ENCODE peak calls at places on chromosomes 4 and X, in eight cellular contexts. E is endodermal cell; Y is effector memory CD4-positive, alpha-beta T cell; H is astrocyte; A is heart right ventricle; I is H1; F is ascending aorta; G is upper lobe of right lung. K is an unnamed sample. For H3K4me1 and H3K36me3, the result is how much of the 10 kb centered on the place peaks cover.

GRCh38 chr4:3458371-3458770 is 4.7 kb upstream of the DOK7 start:
- DNase-seq in F (no peak), G (no peak), E (no peak), A (no peak), H (no peak), Y (no peak), I (no peak), K (no peak)

GRCh38 chr4:10115657-10116624 is 658 bp downstream of the WDR1 start:
- DNase-seq in I (no peak), E (peak), Y (peak), A (no peak), G (peak), H (no peak), F (no peak), K (no peak)

GRCh38 chr4:20652226-20652836 is 47.9 kb upstream of the PACRGL start:
- DNase-seq in E (no peak), Y (no peak), H (no peak), G (no peak), F (no peak), A (no peak), I (no peak), K (no peak)

GRCh38 chr4:26568446-26568994 is 15.4 kb upstream of the TBC1D19 start:
- DNase-seq in I (no peak), F (no peak), H (peak), A (no peak), E (no peak), Y (no peak), G (no peak), K (no peak)

GRCh38 chr4:165175879-165176278 is 31.5 kb upstream of the KLHL2 start:
- DNase-seq in H (peak), I (no peak), A (no peak), G (no peak), F (no peak), Y (no peak), E (no peak), K (no peak)

GRCh38 chr4:158630893-158631292 is 40.8 kb downstream of the C4orf46 start:
- DNase-seq in G (no peak), I (no peak), E (no peak), F (no peak), H (peak), Y (no peak), A (no peak), K (no peak)

GRCh38 chr4:75907956-75908355 is 5.7 kb upstream of the PPEF2 start:
- DNase-seq in Y (no peak), I (no peak), H (no peak), E (no peak), A (no peak), G (no peak), F (no peak), K (no peak)

GRCh38 chrX:150364347-150365050 is 1.4 kb downstream of the MAMLD1 start:
- DNase-seq in Y (no peak), G (peak), A (peak), I (no peak), F (no peak), E (peak), H (no peak), K (no peak)

GRCh38 chrX:40146471-40147398 is 49.0 kb upstream of the BCOR start:
- DNase-seq in E (peak), A (peak), Y (no peak), F (no peak), I (no peak), H (peak), G (no peak), K (no peak)

GRCh38 chrX:40144576-40144975 is 46.8 kb upstream of the BCOR start:
- DNase-seq in Y (no peak), F (no peak), I (no peak), A (no peak), G (no peak), H (no peak), E (peak), K (no peak)

GRCh38 chrX:40147399-40148188 is 49.8 kb upstream of the BCOR start:
- DNase-seq in Y (no peak), H (no peak), F (no peak), I (no peak), A (no peak), G (no peak), E (peak), K (no peak)

GRCh38 chrX:40145001-40145631 is 47.4 kb upstream of the BCOR start:
- DNase-seq in I (no peak), Y (no peak), G (peak), E (peak), A (no peak), F (no peak), H (no peak), K (no peak)

GRCh38 chrX:40145670-40146470 is 48.1 kb upstream of the BCOR start:
- DNase-seq in A (no peak), Y (no peak), G (no peak), F (no peak), E (peak), I (no peak), H (no peak), K (no peak)
- H3K4me1 ChIP-seq in A (under half), Y (under half), G (under half), F (under half), E (under half), I (under half), H (under half), K (under half)

GRCh38 chr4:105921301-105921700 is 26.0 kb downstream of the NPNT start:
- DNase-seq in E (no peak), G (no peak), A (no peak), H (no peak), I (no peak), Y (no peak), F (no peak), K (no peak)

GRCh38 chr4:105923507-105924238 is 28.4 kb downstream of the NPNT start:
- DNase-seq in H (peak), F (no peak), A (no peak), I (no peak), G (no peak), E (no peak), Y (no peak), K (no peak)

DNA sequence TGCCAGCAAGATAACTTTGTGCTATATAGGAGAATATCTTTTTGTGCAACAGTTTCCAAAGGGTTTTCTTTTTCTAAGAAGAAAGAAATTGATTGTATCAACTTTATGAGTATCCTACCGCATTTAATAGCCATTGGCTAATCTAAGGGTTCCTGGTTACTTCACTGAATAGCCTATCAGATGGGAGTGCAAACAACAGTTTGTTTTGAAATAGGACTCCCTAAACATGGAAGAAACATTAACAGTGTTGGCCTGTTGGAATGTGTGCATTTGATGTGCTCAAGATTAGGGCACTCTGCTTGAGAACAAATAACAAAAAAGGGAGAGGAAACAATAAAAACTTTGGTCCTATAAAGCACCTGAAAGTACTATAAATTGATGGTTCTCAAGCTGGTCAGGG is 29.1 kb downstream of the NPNT start:
- DNase-seq in F (no peak), G (no peak), I (no peak), H (no peak), E (no peak), A (no peak), Y (no peak), K (no peak)
- H3K4me3 ChIP-seq in F (no peak), G (no peak), I (no peak), H (no peak), E (no peak), A (no peak), Y (no peak), K (no peak)

GRCh38 chrX:21982311-21982710 is 41.8 kb downstream of the SMS start:
- DNase-seq in F (no peak), E (no peak), H (no peak), I (no peak), Y (no peak), A (no peak), G (no peak), K (no peak)
- H3K36me3 ChIP-seq in F (under half), E (under half), H (under half), I (under half), Y (under half), A (under half), G (under half), K (under half)

DNA sequence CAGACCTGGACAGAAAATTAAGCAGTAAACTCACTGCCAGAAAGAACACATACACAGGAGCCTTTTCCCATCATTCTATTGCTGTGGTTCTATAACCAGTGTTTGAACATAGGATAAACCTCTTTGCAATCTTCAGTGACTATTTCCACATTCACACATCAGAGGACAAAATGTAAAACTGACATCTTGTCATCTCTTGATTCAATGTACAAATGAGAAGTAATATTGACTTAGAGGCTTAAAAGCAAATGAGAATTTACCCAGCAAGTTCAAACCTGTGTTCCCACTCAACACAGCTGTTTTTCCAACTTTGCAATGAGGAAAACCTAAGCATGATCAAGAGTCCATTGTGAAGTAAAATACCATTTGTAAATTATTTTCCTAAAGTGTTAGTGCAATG is 307.1 kb upstream of the CPXCR1 start:
- DNase-seq in G (no peak), E (no peak), Y (no peak), H (no peak), I (no peak), F (no peak), A (no peak), K (no peak)
- H3K4me1 ChIP-seq in G (under half), E (under half), Y (under half), H (under half), I (under half), F (under half), A (under half), K (under half)

GRCh38 chrX:78517124-78517523 is 142.0 kb downstream of the RTL3 start:
- DNase-seq in I (no peak), G (no peak), E (no peak), A (no peak), F (no peak), Y (peak), H (peak), K (no peak)
- H3K4me3 ChIP-seq in I (no peak), G (no peak), E (no peak), A (no peak), F (no peak), Y (no peak), H (no peak), K (no peak)

DNA sequence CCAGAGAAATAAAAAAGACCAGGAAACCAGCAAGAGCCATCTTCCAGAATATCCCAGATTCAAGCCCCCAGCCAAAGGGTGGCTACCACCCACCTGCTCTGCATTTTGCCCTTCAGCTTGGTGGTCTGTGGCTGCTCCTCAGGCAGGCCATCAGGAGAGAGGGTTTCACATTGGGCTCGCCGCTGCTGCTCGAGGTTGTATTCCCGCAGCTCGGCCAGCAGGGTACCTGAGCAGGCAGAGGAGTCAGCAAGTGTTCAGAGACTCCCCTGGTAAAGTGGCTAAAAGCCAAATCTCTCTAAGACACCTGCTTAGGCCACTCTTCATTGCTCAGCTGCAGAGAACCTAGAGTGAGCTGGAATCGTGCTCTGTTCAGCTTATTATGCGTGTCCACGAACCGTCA is 110.8 kb upstream of the HSD17B10 start:
- DNase-seq in Y (no peak), F (no peak), H (no peak), E (peak), G (no peak), I (no peak), A (no peak), K (no peak)
- H3K36me3 ChIP-seq in Y (half or more), F (half or more), H (under half), E (half or more), G (half or more), I (under half), A (under half), K (under half)

K was measured in iPS DF 6.9.